ENCODE peak calls at places on chromosomes 11 and 22, in four cellular contexts. K, V, C and L are unnamed samples.
A peak's percentile ranks its signal among the peaks of the same experiment; 100 is the strongest.

GRCh38 chr11:99766816-99767215 is 746.1 kb downstream of the CNTN5 start:
- DNase-seq in K (no peak), V (no peak), C (no peak), L (no peak)

GRCh38 chr22:37887610-37888378 is 18.3 kb upstream of the MICALL1 start:
- DNase-seq in K (no peak), V (no peak), C (no peak), L (no peak)

GRCh38 chr11:36151933-36152580 is 137.2 kb downstream of the COMMD9 start:
- DNase-seq in K (no peak), V (no peak), C (no peak), L (no peak)

GRCh38 chr11:96110302-96110701 is 186.4 kb upstream of the MTMR2 start:
- DNase-seq in K (no peak), V (no peak), C (no peak), L (no peak)

GRCh38 chr11:13368041-13368446 is 90.5 kb downstream of the BMAL1 start:
- DNase-seq in K (no peak), V (peak; percentile 9), C (no peak), L (no peak)

GRCh38 chr11:128456566-128457268 is 130.6 kb downstream of the ETS1 start:
- DNase-seq in K (no peak), V (no peak), C (no peak), L (no peak)

GRCh38 chr11:10109836-10110235 is 184.2 kb downstream of the SBF2 start:
- DNase-seq in K (no peak), V (no peak), C (no peak), L (no peak)

GRCh38 chr22:49979587-49980264 is 19.2 kb downstream of the PIM3 start:
- DNase-seq in K (peak; percentile 53), V (peak; percentile 62), C (peak; percentile 48), L (no peak)

GRCh38 chr11:129457321-129457720 is 81.7 kb downstream of the BARX2 start:
- DNase-seq in K (no peak), V (no peak), C (no peak), L (no peak)

GRCh38 chr11:105226062-105226461 is 86.5 kb upstream of the CARD18 start:
- DNase-seq in K (no peak), V (no peak), C (no peak), L (no peak)

GRCh38 chr11:71370020-71370747 is 78.0 kb downstream of the DHCR7 start:
- DNase-seq in K (no peak), V (no peak), C (no peak), L (no peak)
- TF ChIP-seq NR2C2 in K (no peak), V (no peak), C (no peak), L (no peak)

GRCh38 chr11:65429724-65430405 is 7.3 kb downstream of the NEAT1 start:
- DNase-seq in K (no peak), V (no peak), C (peak; percentile 27), L (no peak)
- TF ChIP-seq NR2C2 in K (no peak), V (no peak), C (no peak), L (no peak)

DNA sequence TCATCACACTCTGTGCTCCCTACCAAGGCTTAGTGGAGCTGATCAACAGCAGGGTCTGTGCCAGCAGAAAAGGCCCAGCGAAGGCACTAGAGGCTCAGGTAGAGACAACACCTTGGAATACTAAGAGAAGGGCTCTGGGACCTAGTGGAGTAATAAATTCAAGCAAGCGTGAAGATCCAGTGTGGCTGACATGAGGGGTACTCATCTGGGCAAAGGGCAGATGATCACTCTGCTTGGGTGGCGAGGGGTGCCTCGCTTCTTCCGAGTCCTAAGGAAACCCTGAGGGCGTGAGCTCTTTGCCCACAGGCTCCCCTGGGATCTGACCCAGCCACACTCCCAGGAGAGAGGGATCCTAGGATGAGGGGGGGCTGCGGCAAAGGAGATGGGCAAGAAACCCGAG is 3.5 kb upstream of the TPBGL start:
- DNase-seq in K (no peak), V (no peak), C (no peak), L (no peak)
- TF ChIP-seq NR2C2 in K (no peak), V (no peak), C (no peak), L (no peak)

GRCh38 chr11:123590296-123590912 is 64.0 kb downstream of the SCN3B start:
- DNase-seq in K (no peak), V (peak; percentile 50), C (no peak), L (no peak)
- TF ChIP-seq NR2C2 in K (no peak), V (no peak), C (no peak), L (no peak)

DNA sequence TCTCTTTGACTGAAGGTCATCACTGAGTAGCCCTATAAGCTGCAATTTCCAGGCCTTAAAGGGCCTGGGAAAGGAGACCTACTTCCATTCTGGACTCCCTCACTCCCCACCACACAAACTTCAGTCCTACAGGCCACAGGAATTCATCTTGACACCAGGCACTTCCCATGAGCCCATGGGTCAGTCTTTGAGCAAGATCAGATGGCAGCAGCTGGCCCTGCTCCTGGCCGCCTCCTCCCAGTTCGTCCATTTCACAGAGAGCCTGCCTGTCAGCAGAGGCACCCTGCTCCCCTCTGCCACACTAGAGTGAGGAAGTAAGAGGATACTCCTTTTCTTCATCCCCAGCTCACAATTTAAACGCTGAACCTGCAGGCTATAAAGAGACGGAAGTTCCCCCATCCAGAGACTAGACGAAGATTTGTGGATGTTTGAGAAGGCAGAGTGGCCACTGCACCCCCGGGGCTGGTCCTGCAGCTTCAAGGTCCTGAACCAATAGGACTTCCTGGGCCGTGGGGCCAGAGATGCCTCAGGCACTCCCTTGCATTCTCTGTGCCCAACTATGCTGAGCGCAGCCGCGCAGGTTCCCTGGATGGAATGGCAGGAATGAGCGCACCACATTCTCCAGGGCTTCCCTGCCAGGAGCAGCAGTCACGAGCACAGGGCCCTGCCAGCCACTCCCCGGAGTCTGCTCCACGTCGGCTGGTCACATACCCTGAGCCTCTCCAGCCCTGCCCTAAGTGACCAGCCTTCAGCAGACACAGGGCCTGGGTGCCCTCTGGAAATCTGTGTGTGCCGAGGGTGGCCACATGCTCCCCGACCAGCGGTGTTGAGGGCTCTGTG is 33.5 kb upstream of the BID start:
- DNase-seq in K (no peak), V (no peak), C (no peak), L (no peak)
- TF ChIP-seq NR2C2 in K (no peak), V (no peak), C (no peak), L (no peak)

GRCh38 chr22:36289406-36289870 is 36.5 kb downstream of the APOL1 start:
- DNase-seq in K (no peak), V (no peak), C (no peak), L (no peak)
- TF ChIP-seq NR2C2 in K (no peak), V (no peak), C (no peak), L (no peak)

GRCh38 chr11:115499891-115500290 is 4.3 kb downstream of the CADM1 start:
- DNase-seq in K (no peak), V (no peak), C (no peak), L (no peak)
- TF ChIP-seq NR2C2 in K (no peak), V (no peak), C (no peak), L (no peak)